ENCODE peak calls at places on chromosome 19, in four cellular contexts. P is lower leg skin, T is cardiac fibroblast, C is NCI-H774. E is an unnamed sample.

GRCh38 chr19:1257475-1258160 is 9.2 kb downstream of the MIDN start:
- DNase-seq in P (no peak), T (no peak), C (no peak), E (no peak)

GRCh38 chr19:19562665-19563347 is 24.7 kb downstream of the CILP2 start:
- DNase-seq in P (peak; percentile 80), T (no peak), C (no peak), E (no peak)

GRCh38 chr19:14477417-14478112 is 2.4 kb upstream of the PTGER1 start:
- DNase-seq in P (no peak), T (peak; percentile 79), C (no peak), E (no peak)

GRCh38 chr19:54439174-54439851 is 9.7 kb upstream of the LENG8 start:
- DNase-seq in P (no peak), T (peak; percentile 54), C (no peak), E (peak; percentile 63)

GRCh38 chr19:1486720-1487575 is 3.2 kb downstream of the PCSK4 start:
- DNase-seq in P (no peak), T (no peak), C (no peak), E (no peak)

GRCh38 chr19:43455321-43456113 is 9.9 kb downstream of the LYPD3 start:
- DNase-seq in P (no peak), T (no peak), C (no peak), E (no peak)

GRCh38 chr19:12790628-12791344 is 500 bp upstream of the JUNB start:
- DNase-seq in P (no peak), T (no peak), C (no peak), E (no peak)

GRCh38 chr19:17114414-17114831 is 38.8 kb downstream of the MYO9B start:
- DNase-seq in P (no peak), T (no peak), C (no peak), E (no peak)

GRCh38 chr19:29714953-29715694 is at the start of gene C19orf12:
- DNase-seq in P (peak; percentile 90), T (peak; percentile 57), C (peak; percentile 43), E (peak; percentile 63)

GRCh38 chr19:33809960-33810359 is 13.3 kb downstream of the KCTD15 start:
- DNase-seq in P (no peak), T (peak; percentile 38), C (no peak), E (no peak)

GRCh38 chr19:31962565-31962996 is 382.8 kb upstream of the ZNF507 start:
- DNase-seq in P (no peak), T (no peak), C (no peak), E (no peak)

GRCh38 chr19:2186071-2186846 is 22.5 kb downstream of the DOT1L start:
- DNase-seq in P (peak; percentile 96), T (peak; percentile 98), C (no peak), E (peak; percentile 6)

GRCh38 chr19:3576696-3577443 is 4.1 kb downstream of the HMG20B start:
- DNase-seq in P (no peak), T (peak; percentile 79), C (no peak), E (no peak)

GRCh38 chr19:18254546-18255500 is 19.4 kb downstream of the IQCN start:
- DNase-seq in P (no peak), T (no peak), C (peak; percentile 31), E (no peak)

GRCh38 chr19:52987221-52987620 is 24.5 kb upstream of the ZNF816 start:
- DNase-seq in P (peak; percentile 3), T (no peak), C (no peak), E (no peak)